ENCODE peak calls at places on chromosomes 1 and 21, in four cellular contexts. J, F, Q and V are unnamed samples.

GRCh38 chr1:107767156-107767582 is 197.8 kb downstream of the VAV3 start:
- DNase-seq in J (no peak), F (no peak), Q (no peak), V (peak; percentile 29)

GRCh38 chr1:84373446-84374141 is 24.7 kb upstream of the DNASE2B start:
- DNase-seq in Q (no peak), F (peak; percentile 19), J (peak; percentile 56), V (no peak)

GRCh38 chr1:12460911-12461621 is 156.9 kb downstream of the DHRS3 start:
- DNase-seq in J (peak; percentile 88), Q (no peak), F (no peak), V (no peak)

GRCh38 chr21:33230518-33231324 is 983 bp downstream of the IFNAR2 start:
- DNase-seq in J (peak; percentile 71), Q (peak; percentile 83), F (peak; percentile 84), V (peak; percentile 61)

GRCh38 chr1:154295408-154296235 is 23.2 kb downstream of the HAX1 start:
- DNase-seq in Q (peak; percentile 29), J (no peak), F (peak; percentile 40), V (no peak)

GRCh38 chr1:33312413-33312749 is 8.5 kb downstream of the A3GALT2 start:
- DNase-seq in J (no peak), F (no peak), Q (no peak), V (no peak)

GRCh38 chr21:38460171-38460742 is 38.0 kb downstream of the ERG start:
- DNase-seq in Q (no peak), F (peak; percentile 97), J (peak; percentile 90), V (no peak)

GRCh38 chr1:36475910-36476604 is 6.7 kb downstream of the CSF3R start:
- DNase-seq in F (no peak), J (no peak), Q (no peak), V (no peak)

GRCh38 chr1:205812271-205812877 is 624 bp downstream of the SLC41A1 start:
- DNase-seq in J (peak; percentile 22), Q (peak; percentile 29), F (peak; percentile 48), V (peak; percentile 41)

GRCh38 chr1:9785406-9785805 is 38.4 kb downstream of the CLSTN1 start:
- DNase-seq in Q (no peak), J (no peak), F (no peak), V (no peak)

GRCh38 chr1:167924102-167924501 is 10.2 kb upstream of the ADCY10 start:
- DNase-seq in F (no peak), Q (no peak), J (no peak), V (no peak)

GRCh38 chr1:4593106-4593505 is 61.3 kb upstream of the AJAP1 start:
- DNase-seq in F (no peak), Q (no peak), J (no peak), V (no peak)

GRCh38 chr1:25616080-25616931 is at the start of gene MAN1C1:
- DNase-seq in Q (peak; percentile 91), J (peak; percentile 71), F (peak; percentile 88), V (peak; percentile 95)

GRCh38 chr1:79749607-79750006 is 743.1 kb upstream of the ADGRL4 start:
- DNase-seq in Q (no peak), J (no peak), F (no peak), V (no peak)

GRCh38 chr1:184621262-184621661 is 133.4 kb downstream of the EDEM3 start:
- DNase-seq in J (peak; percentile 30), F (peak; percentile 33), Q (no peak), V (no peak)

GRCh38 chr1:5886140-5886483 is 106.1 kb downstream of the NPHP4 start:
- DNase-seq in J (no peak), Q (no peak), F (no peak), V (no peak)

GRCh38 chr1:6505367-6506209 is 14.1 kb upstream of the PLEKHG5 start:
- DNase-seq in J (no peak), F (no peak), Q (no peak), V (no peak)

GRCh38 chr1:229563701-229564100 is 5.2 kb upstream of the ABCB10 start:
- DNase-seq in Q (no peak), J (peak; percentile 10), F (peak; percentile 30), V (no peak)

GRCh38 chr1:41890841-41891311 is 27.8 kb downstream of the HIVEP3 start:
- DNase-seq in J (peak; percentile 71), Q (no peak), F (peak; percentile 51), V (no peak)

GRCh38 chr1:184329962-184330868 is 56.6 kb upstream of the C1orf21 start:
- DNase-seq in J (peak; percentile 37), F (no peak), Q (no peak), V (peak; percentile 10)

GRCh38 chr1:170307426-170307825 is 161.7 kb downstream of the NTMT2 start:
- DNase-seq in Q (no peak), F (peak; percentile 72), J (no peak), V (no peak)

GRCh38 chr1:28602536-28603439 is 10.7 kb downstream of the RAB42 start:
- DNase-seq in F (peak; percentile 88), J (peak; percentile 67), Q (peak; percentile 68), V (peak; percentile 81)

GRCh38 chr1:3283849-3284248 is 170.6 kb upstream of the ARHGEF16 start:
- DNase-seq in F (peak; percentile 47), Q (no peak), J (no peak), V (peak; percentile 60)

GRCh38 chr21:45859762-45860357 is 121.7 kb upstream of the COL6A1 start:
- DNase-seq in J (no peak), F (no peak), Q (no peak), V (no peak)

GRCh38 chr1:100734716-100735115 is 15.2 kb downstream of the VCAM1 start:
- DNase-seq in Q (no peak), F (peak; percentile 63), J (peak; percentile 96), V (no peak)

GRCh38 chr1:22350171-22350961 is 101.3 kb upstream of the ZBTB40 start:
- DNase-seq in Q (no peak), F (no peak), J (no peak), V (no peak)

GRCh38 chr1:101238041-101238515 is 1.3 kb downstream of the S1PR1 start:
- DNase-seq in Q (peak; percentile 73), J (no peak), F (peak; percentile 50), V (no peak)

GRCh38 chr1:67969446-67969845 is 81.0 kb downstream of the DIRAS3 start:
- DNase-seq in J (peak; percentile 39), F (no peak), Q (no peak), V (no peak)

GRCh38 chr21:38925923-38926322 is 120.2 kb downstream of the ETS2 start:
- DNase-seq in Q (no peak), F (peak; percentile 95), J (peak; percentile 97), V (peak; percentile 81)

GRCh38 chr1:12486401-12487005 is 131.5 kb downstream of the DHRS3 start:
- DNase-seq in F (peak; percentile 23), Q (peak; percentile 5), J (peak; percentile 58), V (no peak)

GRCh38 chr1:159779403-159779851 is 1.3 kb upstream of the DUSP23 start:
- DNase-seq in Q (no peak), F (peak; percentile 72), J (peak; percentile 92), V (no peak)

GRCh38 chr1:110048923-110049601 is 14.6 kb downstream of the STRIP1 start:
- DNase-seq in Q (no peak), F (no peak), J (no peak), V (no peak)

GRCh38 chr1:185338719-185339622 is 21.9 kb upstream of the IVNS1ABP start:
- DNase-seq in Q (peak; percentile 67), F (no peak), J (peak; percentile 49), V (no peak)

GRCh38 chr1:96538001-96538649 is 183.5 kb upstream of the PTBP2 start:
- DNase-seq in F (peak; percentile 80), Q (no peak), J (peak; percentile 83), V (peak; percentile 46)

GRCh38 chr1:206608108-206608698 is 4.1 kb downstream of the EIF2D start:
- DNase-seq in F (peak; percentile 68), J (no peak), Q (peak; percentile 60), V (peak; percentile 62)

GRCh38 chr21:45253180-45253579 is 34.5 kb downstream of the POFUT2 start:
- DNase-seq in J (peak; percentile 36), Q (no peak), F (peak; percentile 69), V (no peak)

GRCh38 chr1:107820797-107821196 is 144.2 kb downstream of the VAV3 start:
- DNase-seq in J (peak; percentile 13), F (peak; percentile 62), Q (no peak), V (no peak)

GRCh38 chr1:219702551-219703215 is 89.8 kb upstream of the ZC3H11B start:
- DNase-seq in J (peak; percentile 75), F (no peak), Q (no peak), V (no peak)

GRCh38 chr1:212466913-212467650 is 34.4 kb downstream of the NENF start:
- DNase-seq in Q (no peak), F (no peak), J (no peak), V (peak; percentile 55)

GRCh38 chr21:16315223-16315622 is 585.4 kb downstream of the USP25 start:
- DNase-seq in J (no peak), F (no peak), Q (no peak), V (no peak)

GRCh38 chr1:224054611-224055010 is 59.3 kb upstream of the FBXO28 start:
- DNase-seq in J (no peak), Q (no peak), F (peak; percentile 46), V (no peak)
- H3K4me2 ChIP-seq in J (no peak overlapping the region), Q (no peak overlapping the region), F (no peak overlapping the region), V (no peak overlapping the region)

DNA sequence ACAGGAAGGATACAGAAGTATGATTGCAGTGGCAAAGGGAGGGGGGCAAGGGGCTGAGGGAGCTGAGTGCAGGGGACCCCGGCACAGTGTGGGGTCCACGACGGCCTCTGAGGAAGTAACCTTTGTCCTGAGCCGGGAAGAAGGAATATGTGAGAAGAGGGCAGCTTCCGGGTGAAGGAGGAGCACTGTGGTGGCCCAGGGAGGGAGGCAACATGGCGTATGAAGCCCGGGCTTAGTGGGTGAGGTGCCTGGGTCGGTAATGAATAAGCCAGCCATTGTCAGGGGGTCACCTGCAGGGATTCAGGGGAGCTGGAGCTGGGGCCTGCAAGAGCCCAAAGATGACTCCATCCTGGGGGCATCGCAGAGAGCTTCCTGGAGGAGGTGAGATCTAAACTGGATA is 200.4 kb downstream of the FOXD2 start:
- DNase-seq in F (no peak), J (no peak), Q (no peak), V (no peak)
- H3K4me2 ChIP-seq in F (no peak overlapping the region), J (no peak overlapping the region), Q (no peak overlapping the region), V (no peak overlapping the region)

GRCh38 chr1:178749581-178750166 is 24.6 kb downstream of the RALGPS2 start:
- DNase-seq in J (no peak), Q (no peak), F (peak; percentile 40), V (no peak)

GRCh38 chr1:178752891-178753290 is 27.8 kb downstream of the RALGPS2 start:
- DNase-seq in Q (no peak), F (no peak), J (no peak), V (no peak)
- H3K4me2 ChIP-seq in Q (peak overlapping the region; percentile 55), F (no peak overlapping the region), J (no peak overlapping the region), V (no peak overlapping the region)

DNA sequence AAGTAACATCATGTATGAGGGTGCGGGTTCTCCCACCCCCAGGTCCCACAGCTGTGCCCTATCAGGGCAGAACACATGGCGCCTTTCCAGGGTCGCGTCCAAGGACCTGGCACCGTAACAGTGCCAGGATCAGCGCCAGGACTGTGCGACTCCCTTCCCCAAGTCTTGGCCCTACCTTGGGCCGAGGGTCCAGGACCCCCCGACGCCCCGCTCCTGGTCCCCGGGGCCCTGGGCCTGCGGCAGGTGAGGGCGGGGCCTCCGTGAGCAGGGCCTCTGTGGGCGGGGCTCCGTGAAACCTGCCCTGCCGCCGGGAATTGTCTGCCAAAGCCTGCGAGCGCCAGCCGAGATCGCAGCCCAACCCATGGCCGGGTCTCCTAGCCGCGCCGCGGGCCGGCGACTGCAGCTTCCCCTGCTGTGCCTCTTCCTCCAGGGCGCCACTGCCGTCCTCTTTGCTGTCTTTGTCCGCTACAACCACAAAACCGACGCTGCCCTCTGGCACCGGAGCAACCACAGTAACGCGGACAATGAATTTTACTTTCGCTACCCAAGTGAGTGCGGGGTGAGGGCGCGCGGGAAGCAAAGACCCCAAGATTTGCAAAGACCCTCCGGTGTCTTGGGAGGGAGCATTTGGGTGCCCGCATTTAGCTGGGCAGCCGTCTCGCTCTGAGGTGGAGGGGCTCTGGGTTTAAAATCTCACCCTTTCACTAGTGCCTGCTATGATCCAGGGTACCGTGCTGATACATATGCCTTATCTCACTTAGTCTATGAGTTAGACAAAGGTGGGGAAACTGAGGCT is at the start of gene RHBG:
- DNase-seq in Q (no peak), J (peak; percentile 25), F (peak; percentile 49), V (peak; percentile 86)
- H3K4me2 ChIP-seq in Q (no peak within 1 kb of the TSS), J (peak within 1 kb of the TSS; percentile 77), F (peak within 1 kb of the TSS; percentile 68), V (peak within 1 kb of the TSS; percentile 92)